ENCODE peak calls at places on chromosomes 1 and 21, in seven cellular contexts. G is neural crest cell, W is GM06990, M is fibroblast of mammary gland, Z is OCI-LY7, F is CD14-positive monocyte, I is thyroid gland. T is an unnamed sample.

GRCh38 chr1:110677016-110677415 is 2.3 kb upstream of the KCNA3 start:
- DNase-seq in M (no peak), I (no peak), Z (no peak), F (no peak), W (no peak), G (no peak), T (no peak)

GRCh38 chr1:241605146-241605805 is 34.9 kb downstream of the CHML start:
- DNase-seq in W (no peak), I (no peak), F (no peak), G (no peak), Z (peak), M (peak), T (no peak)

GRCh38 chr21:44510508-44511218 is 29.3 kb downstream of the KRTAP10-1 start:
- DNase-seq in Z (peak), M (peak), I (peak), F (no peak), W (peak), G (peak), T (peak)

GRCh38 chr1:53398585-53399365 is 60.4 kb upstream of the DMRTB1 start:
- DNase-seq in Z (no peak), M (no peak), F (no peak), W (no peak), I (peak), G (no peak), T (no peak)

GRCh38 chr1:117174851-117175250 is 35.9 kb downstream of the VTCN1 start:
- DNase-seq in W (no peak), Z (no peak), M (no peak), F (no peak), I (no peak), G (no peak), T (no peak)

GRCh38 chr1:17866451-17867029 is 111.4 kb downstream of the ACTL8 start:
- DNase-seq in W (no peak), G (no peak), Z (no peak), M (peak), F (no peak), I (no peak), T (no peak)

GRCh38 chr1:156608981-156609380 is 7.7 kb upstream of the GPATCH4 start:
- DNase-seq in M (peak), F (no peak), G (no peak), W (no peak), Z (peak), I (no peak), T (peak)

GRCh38 chr21:42662430-42663199 is 9.2 kb downstream of the PDE9A start:
- DNase-seq in I (no peak), F (no peak), W (no peak), Z (no peak), G (no peak), M (no peak), T (no peak)

GRCh38 chr1:202987922-202988583 is 19.1 kb upstream of the TMEM183A start:
- DNase-seq in G (no peak), W (no peak), M (no peak), I (no peak), F (no peak), Z (no peak), T (no peak)

GRCh38 chr1:33055210-33055991 is 18.7 kb upstream of the AK2 start:
- DNase-seq in I (peak), W (peak), G (peak), F (peak), M (peak), Z (peak), T (peak)

GRCh38 chr1:6794164-6794563 is 8.9 kb downstream of the CAMTA1 start:
- DNase-seq in I (no peak), F (no peak), G (no peak), Z (peak), W (no peak), M (peak), T (no peak)

GRCh38 chr1:244757091-244757939 is 78.1 kb upstream of the COX20 start:
- DNase-seq in M (peak), F (no peak), Z (no peak), I (no peak), W (no peak), G (no peak), T (no peak)

GRCh38 chr1:231121533-231121932 is 40.3 kb upstream of the TRIM67 start:
- DNase-seq in F (no peak), G (no peak), I (no peak), W (no peak), Z (no peak), M (no peak), T (no peak)

GRCh38 chr1:160193091-160193819 is 2.9 kb downstream of the CASQ1 start:
- DNase-seq in I (peak), Z (peak), W (peak), M (peak), F (peak), G (peak), T (peak)

GRCh38 chr1:13510499-13510898 is 3.3 kb downstream of the LRRC38 start:
- DNase-seq in Z (no peak), I (no peak), F (no peak), W (no peak), M (no peak), G (no peak), T (no peak)

GRCh38 chr1:111227434-111227833 is at the start of gene CHI3L2:
- DNase-seq in W (no peak), M (peak), Z (no peak), G (no peak), F (no peak), I (no peak), T (no peak)

GRCh38 chr21:45552696-45553391 is 10.6 kb upstream of the SLC19A1 start:
- DNase-seq in Z (no peak), G (no peak), W (no peak), I (no peak), M (no peak), F (no peak), T (no peak)

GRCh38 chr1:94240822-94241221 is 3.4 kb upstream of the ARHGAP29 start:
- DNase-seq in W (no peak), I (no peak), Z (peak), F (no peak), G (no peak), M (no peak), T (no peak)

GRCh38 chr1:65075123-65075976 is 72.7 kb upstream of the AK4 start:
- DNase-seq in W (no peak), G (peak), Z (peak), F (peak), I (peak), M (peak), T (peak)

GRCh38 chr1:10459185-10459584 is 9.4 kb downstream of the CORT start:
- DNase-seq in Z (no peak), W (no peak), M (peak), I (no peak), F (no peak), G (no peak), T (no peak)

GRCh38 chr1:221100196-221100950 is 221.1 kb downstream of the HLX start:
- DNase-seq in G (no peak), Z (no peak), F (no peak), W (no peak), I (no peak), M (peak), T (no peak)

GRCh38 chr1:47416319-47417128 is 439 bp downstream of the FOXE3 start:
- DNase-seq in M (no peak), G (no peak), I (no peak), Z (no peak), F (no peak), W (no peak), T (no peak)

GRCh38 chr21:31117046-31117916 is 79.0 kb upstream of the KRTAP19-8 start:
- DNase-seq in F (no peak), W (no peak), Z (no peak), G (no peak), M (peak), I (no peak), T (no peak)

GRCh38 chr1:28114844-28115243 is 26.4 kb upstream of the EYA3 start:
- DNase-seq in F (no peak), W (no peak), G (no peak), Z (no peak), M (no peak), I (no peak), T (no peak)

GRCh38 chr1:28111157-28111556 is 22.7 kb upstream of the EYA3 start:
- DNase-seq in F (peak), I (no peak), M (peak), W (peak), G (no peak), Z (no peak), T (peak)

GRCh38 chr1:28115267-28115666 is 26.9 kb upstream of the EYA3 start:
- DNase-seq in Z (no peak), F (peak), I (no peak), W (peak), G (no peak), M (peak), T (peak)

GRCh38 chr1:28110555-28110954 is 22.1 kb upstream of the EYA3 start:
- DNase-seq in W (no peak), G (no peak), F (no peak), Z (no peak), M (peak), I (no peak), T (no peak)

GRCh38 chr1:28112388-28113311 is 24.2 kb upstream of the EYA3 start:
- DNase-seq in I (no peak), W (no peak), Z (peak), G (no peak), M (peak), F (peak), T (peak)
- TF ChIP-seq CTCF in I (no peak), W (peak), Z (peak), G (no peak), M (peak), F (peak), T (peak)

DNA sequence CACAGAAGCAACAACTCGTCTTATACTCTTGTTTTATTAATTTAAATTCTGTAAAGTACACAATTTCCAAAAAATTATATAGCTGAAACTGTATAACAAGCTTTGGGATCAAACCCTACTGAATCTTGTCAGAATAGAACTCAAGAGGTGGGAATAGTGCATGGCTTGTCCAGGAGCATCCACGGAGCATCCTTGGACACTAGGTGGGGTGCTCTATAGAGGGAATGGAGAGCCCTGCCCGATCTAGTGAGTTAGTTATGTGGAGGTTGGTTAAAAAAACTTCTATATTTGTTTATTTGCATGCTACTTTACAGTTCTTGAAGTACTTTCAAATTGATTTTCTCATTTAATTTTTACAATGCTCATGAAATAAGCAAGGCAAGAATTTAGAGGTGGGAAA is 28.3 kb downstream of the ROR1 start:
- DNase-seq in I (no peak), G (no peak), Z (no peak), M (no peak), F (no peak), W (no peak), T (no peak)
- TF ChIP-seq CTCF in I (no peak), G (no peak), Z (no peak), M (no peak), F (no peak), W (no peak), T (no peak)

DNA sequence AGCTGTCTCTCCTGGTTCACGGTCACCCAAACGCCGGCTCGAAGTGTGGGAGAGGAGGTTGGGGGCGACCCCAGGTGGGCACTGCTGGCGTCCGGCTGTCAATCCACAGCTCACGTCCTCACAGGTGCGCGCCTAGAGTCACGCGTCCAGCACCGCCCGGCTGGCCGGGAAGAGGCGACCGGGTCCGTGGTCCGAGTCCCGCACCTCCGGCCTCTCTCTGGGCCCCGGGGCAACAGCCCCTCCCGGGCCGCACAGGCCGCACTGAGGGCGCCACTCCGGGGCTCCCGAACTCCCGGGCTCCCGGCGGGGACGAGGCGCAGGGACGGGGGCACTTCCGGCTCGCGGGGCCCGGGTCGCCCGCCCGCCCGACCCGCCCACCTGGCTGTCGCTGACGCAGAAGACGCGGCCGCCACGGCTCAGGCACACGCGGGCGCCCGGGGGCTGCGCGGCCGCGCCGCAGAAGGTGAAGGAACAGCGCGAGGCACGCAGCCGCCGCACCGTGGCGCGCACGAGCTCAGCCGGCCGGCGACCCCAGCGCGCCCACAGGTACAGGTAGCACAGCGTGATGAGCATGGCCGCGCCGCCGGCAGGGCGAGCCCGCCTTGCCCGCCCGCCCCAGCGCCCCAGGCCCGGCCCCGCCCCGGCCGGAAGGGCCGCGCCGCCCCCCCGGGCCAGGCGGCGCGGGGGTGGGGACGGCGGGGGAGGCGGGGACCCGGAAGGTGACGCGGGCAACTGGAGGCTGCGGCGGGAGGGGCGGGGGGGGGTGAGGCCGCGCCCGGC is at the start of gene HLCS:
- DNase-seq in F (no peak), Z (peak), I (peak), M (peak), W (peak), G (peak), T (peak)
- TF ChIP-seq CTCF in F (peak), Z (no peak), I (no peak), M (no peak), W (no peak), G (peak), T (no peak)

DNA sequence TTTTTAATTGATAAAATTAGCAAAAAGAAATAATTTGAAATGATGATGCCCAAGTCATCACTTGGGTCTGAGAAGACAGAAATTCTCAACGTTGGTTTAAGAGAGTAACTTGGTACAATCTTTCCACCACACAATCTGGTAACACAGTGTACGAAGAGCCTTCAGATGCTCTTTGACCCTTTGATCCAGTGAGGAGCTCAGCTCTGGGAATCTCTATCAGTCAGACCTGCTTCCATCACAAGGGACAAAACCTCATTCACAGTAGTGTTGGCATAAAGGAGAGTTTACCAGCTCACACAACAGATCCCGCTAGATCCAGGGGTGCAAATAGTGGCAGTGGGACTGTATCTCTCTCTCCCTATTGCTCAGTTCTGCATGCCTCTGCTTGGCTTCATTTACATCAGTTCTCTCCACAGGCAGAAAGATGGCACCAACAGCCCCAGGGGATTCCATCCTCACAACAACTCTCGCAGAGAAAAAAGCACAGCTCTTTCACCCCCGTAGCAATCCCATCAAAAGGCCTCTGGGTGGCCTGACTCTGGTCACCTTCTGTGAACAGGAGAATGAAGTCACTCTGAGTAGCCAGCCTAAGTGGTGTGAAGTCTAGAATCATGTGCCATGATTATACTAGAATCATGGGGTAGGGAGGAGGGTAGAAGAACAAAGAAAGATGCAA is 119.7 kb downstream of the ZNF281 start:
- DNase-seq in Z (peak), W (no peak), G (no peak), I (no peak), M (no peak), F (no peak), T (peak)
- TF ChIP-seq CTCF in Z (peak), W (no peak), G (peak), I (no peak), M (peak), F (no peak), T (no peak)

GRCh38 chr1:145897969-145898368 is 11.9 kb downstream of the ITGA10 start:
- DNase-seq in I (no peak), Z (no peak), M (no peak), W (no peak), G (no peak), F (no peak), T (no peak)

GRCh38 chr1:145898756-145899155 is 11.1 kb downstream of the ITGA10 start:
- DNase-seq in M (no peak), G (no peak), F (no peak), I (no peak), Z (no peak), W (no peak), T (no peak)

GRCh38 chr1:145906954-145907755 is 2.7 kb downstream of the ITGA10 start:
- DNase-seq in Z (no peak), G (no peak), M (peak), W (no peak), F (no peak), I (no peak), T (no peak)

GRCh38 chr1:145895471-145895870 is 9.8 kb upstream of the ANKRD35 start:
- DNase-seq in F (no peak), G (no peak), I (no peak), Z (no peak), M (no peak), W (no peak), T (no peak)

GRCh38 chr1:145901312-145902021 is 8.4 kb downstream of the ITGA10 start:
- DNase-seq in F (no peak), I (no peak), Z (no peak), M (no peak), G (no peak), W (no peak), T (no peak)
- TF ChIP-seq CTCF in F (no peak), I (no peak), Z (no peak), M (peak), G (no peak), W (no peak), T (no peak)